ENCODE peak calls at places on chromosomes 13 and 19, in four cellular contexts. One of them, this sample, is unnamed.

GRCh38 chr13:26721251-26721939 is 39.2 kb downstream of the GPR12 start:
- DNase-seq in lower leg skin: peak
- DNase-seq in uterus: no peak
- DNase-seq in hepatocyte: no peak
- DNase-seq in this sample: no peak

GRCh38 chr19:9054768-9055167 is 32.1 kb upstream of the OR1M1 start:
- DNase-seq in lower leg skin: no peak
- DNase-seq in uterus: no peak
- DNase-seq in hepatocyte: peak
- DNase-seq in this sample: no peak

GRCh38 chr19:19053508-19054314 is 10.1 kb upstream of the SLC25A42 start:
- DNase-seq in lower leg skin: no peak
- DNase-seq in uterus: peak
- DNase-seq in hepatocyte: peak
- DNase-seq in this sample: peak

GRCh38 chr13:75486654-75487053 is 4.7 kb upstream of the TBC1D4 start:
- DNase-seq in lower leg skin: no peak
- DNase-seq in uterus: no peak
- DNase-seq in hepatocyte: no peak
- DNase-seq in this sample: no peak

GRCh38 chr19:15297416-15298224 is 34.7 kb downstream of the BRD4 start:
- DNase-seq in lower leg skin: no peak
- DNase-seq in uterus: no peak
- DNase-seq in hepatocyte: peak
- DNase-seq in this sample: peak

GRCh38 chr13:34277971-34278370 is 460.0 kb downstream of the RFC3 start:
- DNase-seq in lower leg skin: no peak
- DNase-seq in uterus: no peak
- DNase-seq in hepatocyte: no peak
- DNase-seq in this sample: no peak

GRCh38 chr13:31015207-31015606 is 82.8 kb downstream of the TEX26 start:
- DNase-seq in lower leg skin: no peak
- DNase-seq in uterus: no peak
- DNase-seq in hepatocyte: no peak
- DNase-seq in this sample: no peak

GRCh38 chr13:99178636-99179035 is 22.0 kb upstream of the UBAC2 start:
- DNase-seq in lower leg skin: no peak
- DNase-seq in uterus: no peak
- DNase-seq in hepatocyte: no peak
- DNase-seq in this sample: peak

GRCh38 chr19:38877781-38878574 is at the start of gene RINL:
- DNase-seq in lower leg skin: no peak
- DNase-seq in uterus: no peak
- DNase-seq in hepatocyte: peak
- DNase-seq in this sample: no peak

GRCh38 chr19:8240274-8241229 is 31.4 kb downstream of the CERS4 start:
- DNase-seq in lower leg skin: peak
- DNase-seq in uterus: peak
- DNase-seq in hepatocyte: peak
- DNase-seq in this sample: peak

GRCh38 chr13:102881819-102882686 is 36.2 kb downstream of the ERCC5 start:
- DNase-seq in lower leg skin: no peak
- DNase-seq in uterus: no peak
- DNase-seq in hepatocyte: no peak
- DNase-seq in this sample: no peak

DNA sequence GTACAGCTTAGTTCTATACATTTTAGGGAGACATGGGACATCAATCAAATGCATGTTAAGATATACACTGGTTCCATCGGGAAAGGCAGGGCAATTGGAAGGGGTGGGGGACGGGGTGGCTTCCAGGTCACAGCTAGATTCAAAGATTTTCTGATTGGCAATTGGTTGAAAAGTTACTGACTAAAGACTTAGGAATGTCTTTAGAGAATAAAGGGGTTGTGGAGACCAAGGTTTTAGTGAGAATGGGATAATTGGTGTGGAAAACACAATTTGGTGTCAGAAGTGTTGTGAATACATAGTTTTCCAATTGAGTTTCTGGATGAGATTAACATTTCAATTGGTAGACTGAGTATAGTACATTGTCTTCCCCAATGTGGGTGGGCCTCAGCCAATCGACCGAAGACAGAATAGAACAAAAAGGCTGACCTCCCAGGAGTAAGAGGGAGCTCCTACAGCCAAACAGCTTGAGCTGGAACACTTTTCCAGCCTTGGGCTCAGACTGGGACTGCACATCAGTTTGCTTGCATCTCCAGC is 988 bp upstream of the CCDC169 start:
- DNase-seq in lower leg skin: no peak
- DNase-seq in uterus: no peak
- DNase-seq in hepatocyte: no peak
- DNase-seq in this sample: no peak
- H3K4me3 ChIP-seq in lower leg skin: no peak
- H3K4me3 ChIP-seq in uterus: no peak
- H3K4me3 ChIP-seq in hepatocyte: no peak
- H3K4me3 ChIP-seq in this sample: no peak

GRCh38 chr13:110503979-110504499 is 57.5 kb downstream of the RAB20 start:
- DNase-seq in lower leg skin: no peak
- DNase-seq in uterus: no peak
- DNase-seq in hepatocyte: no peak
- DNase-seq in this sample: no peak

GRCh38 chr13:110505594-110505993 is 55.9 kb downstream of the RAB20 start:
- DNase-seq in lower leg skin: no peak
- DNase-seq in uterus: no peak
- DNase-seq in hepatocyte: no peak
- DNase-seq in this sample: no peak

GRCh38 chr13:110506859-110507566 is 54.5 kb downstream of the RAB20 start:
- DNase-seq in lower leg skin: no peak
- DNase-seq in uterus: peak
- DNase-seq in hepatocyte: peak
- DNase-seq in this sample: no peak

GRCh38 chr13:110507678-110508381 is 53.7 kb downstream of the RAB20 start:
- DNase-seq in lower leg skin: no peak
- DNase-seq in uterus: no peak
- DNase-seq in hepatocyte: peak
- DNase-seq in this sample: no peak

DNA sequence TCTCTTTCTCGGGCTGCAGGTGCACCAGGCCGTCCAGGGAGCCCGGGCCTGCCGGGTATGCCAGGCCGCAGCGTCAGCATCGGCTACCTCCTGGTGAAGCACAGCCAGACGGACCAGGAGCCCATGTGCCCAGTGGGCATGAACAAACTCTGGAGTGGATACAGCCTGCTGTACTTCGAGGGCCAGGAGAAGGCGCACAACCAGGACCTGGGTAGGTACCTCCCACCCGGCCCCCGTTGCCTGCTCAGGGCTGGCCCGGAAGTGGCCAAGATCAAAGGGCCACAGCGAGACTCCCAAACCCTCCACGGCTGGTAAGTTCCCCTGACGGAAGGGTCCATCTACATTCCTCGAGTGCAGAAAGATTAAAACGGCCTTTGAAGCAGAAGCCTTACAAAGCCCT is 55.1 kb downstream of the RAB20 start:
- DNase-seq in lower leg skin: no peak
- DNase-seq in uterus: no peak
- DNase-seq in hepatocyte: no peak
- DNase-seq in this sample: no peak
- TF ChIP-seq CTCF in lower leg skin: no peak
- TF ChIP-seq CTCF in uterus: no peak
- TF ChIP-seq CTCF in hepatocyte: no peak
- TF ChIP-seq CTCF in this sample: no peak

GRCh38 chr19:55452381-55453325 is 8.8 kb downstream of the ISOC2 start:
- DNase-seq in lower leg skin: peak
- DNase-seq in uterus: peak
- DNase-seq in hepatocyte: peak
- DNase-seq in this sample: peak
- H3K4me3 ChIP-seq in lower leg skin: no peak
- H3K4me3 ChIP-seq in uterus: no peak
- H3K4me3 ChIP-seq in hepatocyte: no peak
- H3K4me3 ChIP-seq in this sample: no peak

DNA sequence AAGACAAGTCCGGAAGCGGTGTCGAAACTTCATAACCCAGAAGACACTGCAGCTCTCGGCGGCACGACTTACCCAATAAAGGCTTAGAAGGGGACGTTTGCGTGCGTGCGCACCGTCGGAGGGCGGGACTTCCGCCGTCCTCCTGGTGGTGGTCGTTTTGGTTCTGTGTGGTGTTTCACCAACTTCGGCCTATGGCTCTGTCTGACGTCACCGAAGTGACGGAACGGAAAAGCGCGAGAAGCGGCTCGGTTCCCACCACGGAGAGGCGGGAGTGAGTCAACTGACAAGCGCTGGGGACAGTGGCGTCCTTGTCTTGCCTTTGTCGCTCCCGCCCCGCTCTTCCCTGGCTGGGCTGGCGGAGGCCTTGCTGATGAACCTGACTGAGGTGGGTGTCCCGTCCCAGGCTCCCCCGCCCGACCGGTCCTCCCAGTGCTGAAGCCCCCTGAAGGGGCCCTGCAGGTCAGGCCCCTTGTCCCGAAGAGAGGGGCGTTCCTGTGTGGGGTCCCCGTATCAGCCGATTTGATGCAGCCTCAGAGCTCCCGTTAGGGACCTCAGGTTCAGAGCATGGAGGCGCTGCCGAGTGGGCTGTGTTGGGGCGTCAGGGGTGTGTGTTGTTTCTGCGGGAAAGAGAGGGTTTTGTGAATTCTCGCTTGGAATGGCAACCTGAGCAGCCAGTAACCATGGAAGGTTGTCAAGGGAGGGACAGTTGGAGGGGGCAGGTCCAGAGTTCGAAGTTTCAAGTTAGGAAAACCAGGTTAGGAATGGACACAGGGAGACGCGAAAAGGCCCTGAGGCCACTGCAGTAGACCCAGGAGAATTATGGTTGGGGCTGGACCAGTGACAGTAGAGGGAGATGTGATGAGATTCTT is at the start of gene ZNF548:
- DNase-seq in lower leg skin: peak
- DNase-seq in uterus: peak
- DNase-seq in hepatocyte: peak
- DNase-seq in this sample: peak
- TF ChIP-seq CTCF in lower leg skin: no peak
- TF ChIP-seq CTCF in uterus: peak
- TF ChIP-seq CTCF in hepatocyte: no peak
- TF ChIP-seq CTCF in this sample: peak

DNA sequence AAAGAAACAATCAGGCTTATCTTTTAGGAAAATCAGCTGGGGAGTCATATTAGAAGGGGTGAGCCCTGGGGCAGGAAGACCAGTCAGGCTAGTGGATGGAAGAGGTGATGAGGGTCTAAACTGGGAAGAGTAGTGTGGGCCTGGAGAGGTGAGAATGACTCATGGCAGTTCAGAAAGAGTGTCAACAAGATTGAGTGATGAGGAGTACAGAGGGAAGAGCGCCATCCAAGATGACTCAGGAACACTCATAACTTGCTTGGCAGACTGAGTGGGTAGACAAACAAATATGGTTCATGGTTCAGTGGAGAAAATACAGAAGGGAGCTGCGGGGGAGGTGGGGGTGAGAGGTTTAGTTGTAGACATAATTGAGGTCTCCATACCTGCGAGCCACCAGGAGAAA is 17.3 kb upstream of the CLDN10 start:
- DNase-seq in lower leg skin: no peak
- DNase-seq in uterus: no peak
- DNase-seq in hepatocyte: peak
- DNase-seq in this sample: peak
- H3K4me3 ChIP-seq in lower leg skin: no peak
- H3K4me3 ChIP-seq in uterus: no peak
- H3K4me3 ChIP-seq in hepatocyte: no peak
- H3K4me3 ChIP-seq in this sample: no peak

GRCh38 chr19:27776020-27776419 is 1436.9 kb downstream of the UQCRFS1 start:
- DNase-seq in lower leg skin: no peak
- DNase-seq in uterus: no peak
- DNase-seq in hepatocyte: no peak
- DNase-seq in this sample: peak
- TF ChIP-seq CTCF in lower leg skin: no peak
- TF ChIP-seq CTCF in uterus: no peak
- TF ChIP-seq CTCF in hepatocyte: no peak
- TF ChIP-seq CTCF in this sample: peak

GRCh38 chr19:1823020-1823419 is 10.9 kb upstream of the ATP8B3 start:
- DNase-seq in lower leg skin: no peak
- DNase-seq in uterus: no peak
- DNase-seq in hepatocyte: no peak
- DNase-seq in this sample: no peak

GRCh38 chr19:1824252-1824622 is 12.2 kb upstream of the ATP8B3 start:
- DNase-seq in lower leg skin: no peak
- DNase-seq in uterus: no peak
- DNase-seq in hepatocyte: no peak
- DNase-seq in this sample: no peak

GRCh38 chr19:1822210-1822609 is 10.1 kb upstream of the ATP8B3 start:
- DNase-seq in lower leg skin: no peak
- DNase-seq in uterus: no peak
- DNase-seq in hepatocyte: no peak
- DNase-seq in this sample: no peak

GRCh38 chr19:1825909-1826556 is 14.0 kb upstream of the ATP8B3 start:
- DNase-seq in lower leg skin: peak
- DNase-seq in uterus: peak
- DNase-seq in hepatocyte: peak
- DNase-seq in this sample: peak

GRCh38 chr19:1823539-1824251 is 11.6 kb upstream of the ATP8B3 start:
- DNase-seq in lower leg skin: no peak
- DNase-seq in uterus: no peak
- DNase-seq in hepatocyte: no peak
- DNase-seq in this sample: no peak
- H3K4me3 ChIP-seq in lower leg skin: no peak
- H3K4me3 ChIP-seq in uterus: no peak
- H3K4me3 ChIP-seq in hepatocyte: no peak
- H3K4me3 ChIP-seq in this sample: no peak

DNA sequence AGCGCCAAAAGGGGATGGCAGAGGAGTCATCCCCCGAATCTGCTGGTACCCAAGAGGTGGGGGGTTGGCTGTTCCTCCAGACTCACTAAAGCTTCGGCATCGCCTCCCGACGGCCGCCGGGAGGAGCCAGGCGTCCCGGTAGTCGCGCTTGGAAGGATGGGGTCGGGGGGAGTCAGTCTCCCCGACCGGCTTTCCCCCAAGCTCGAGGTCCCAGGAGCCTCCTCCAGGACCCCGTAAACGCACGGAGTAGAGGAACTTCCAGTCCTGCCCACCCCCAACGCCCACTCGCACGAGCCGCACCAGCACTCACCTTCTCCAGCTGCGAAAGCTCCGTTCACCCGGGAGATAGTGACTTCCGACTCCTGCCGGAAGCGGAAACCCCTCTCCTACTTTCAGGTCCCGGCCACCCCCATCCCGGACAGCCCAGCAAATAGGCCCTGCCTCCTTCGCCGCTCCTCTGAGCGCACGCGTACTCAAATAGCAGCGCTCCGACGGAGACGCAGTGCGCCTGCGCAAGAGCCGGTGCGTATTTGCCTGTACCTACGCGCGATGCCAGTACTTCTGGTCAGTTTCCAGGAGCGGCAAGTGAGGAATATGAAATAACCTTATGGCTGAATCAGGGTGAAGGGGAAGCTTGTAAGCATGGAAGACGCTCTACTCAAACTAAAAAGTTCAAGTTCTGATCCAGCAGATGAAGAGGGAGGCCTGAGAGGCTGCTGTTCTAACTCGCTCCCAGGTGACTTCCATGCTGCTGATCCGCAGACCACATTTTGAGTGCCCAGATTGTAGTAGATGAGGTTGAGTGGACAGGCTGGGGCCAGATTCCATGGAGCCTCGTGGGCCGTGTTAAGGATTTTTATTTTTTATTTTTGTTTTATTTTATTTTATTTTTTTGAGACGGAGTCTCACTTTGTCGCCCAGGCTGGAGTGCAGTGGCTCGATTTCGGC is at the start of gene ELOF1:
- DNase-seq in lower leg skin: peak
- DNase-seq in uterus: peak
- DNase-seq in hepatocyte: peak
- DNase-seq in this sample: peak
- TF ChIP-seq CTCF in lower leg skin: no peak
- TF ChIP-seq CTCF in uterus: peak
- TF ChIP-seq CTCF in hepatocyte: peak
- TF ChIP-seq CTCF in this sample: peak